ENCODE peak calls at places on chromosomes 12 and 14, in ten cellular contexts. T is H9; X is amniotic stem cell; F is stimulated activated CD4-positive, alpha-beta T cell treated with anti-CD3 and anti-CD28 coated beads, Interleukin-1b, Interleukin-23, amount 100 ng/mL, for 24 hours; G is GM23338; M is astrocyte of the cerebellum; D is H7; U is ovary; P is lower lobe of right lung; I is stimulated activated naive B cell treated with anti-CD40 and anti-IgM and Interleukin-4, amounts not matched to agents 10 μg/mL and 1 μg/mL and 100 μg/mL, for 72 hours. C is an unnamed sample.

GRCh38 chr12:123151679-123152454 is 977 bp upstream of the PITPNM2 start:
- DNase-seq in I (no peak), D (no peak), M (no peak), G (peak; percentile 45), X (no peak), U (peak; percentile 44), F (no peak), T (peak; percentile 53), P (no peak), C (no peak)

GRCh38 chr12:115002434-115002833 is 318.5 kb upstream of the TBX3 start:
- DNase-seq in D (no peak), U (no peak), M (no peak), F (no peak), I (no peak), X (no peak), P (no peak), G (no peak), T (no peak), C (peak; percentile 50)

GRCh38 chr12:91001306-91001705 is 3.5 kb downstream of the EPYC start:
- DNase-seq in T (no peak), D (no peak), U (no peak), X (no peak), G (no peak), M (no peak), I (no peak), P (no peak), F (no peak), C (no peak)

GRCh38 chr14:101191086-101191881 is 287.8 kb upstream of the RTL1 start:
- DNase-seq in F (no peak), T (no peak), M (no peak), U (no peak), D (no peak), I (no peak), G (no peak), P (no peak), X (no peak), C (no peak)

GRCh38 chr12:5138845-5139244 is 95.2 kb downstream of the KCNA5 start:
- DNase-seq in X (no peak), D (no peak), M (no peak), P (no peak), G (no peak), U (no peak), I (no peak), T (no peak), F (no peak), C (no peak)

GRCh38 chr14:32019271-32019670 is 57.8 kb upstream of the ARHGAP5 start:
- DNase-seq in F (no peak), G (no peak), T (no peak), X (no peak), D (no peak), P (no peak), I (no peak), M (no peak), U (no peak), C (no peak)

GRCh38 chr14:80987235-80988032 is 32.0 kb downstream of the TSHR start:
- DNase-seq in D (peak; percentile 66), P (no peak), T (peak; percentile 69), I (peak; percentile 31), X (peak; percentile 30), F (peak; percentile 37), G (peak; percentile 83), M (peak; percentile 55), U (peak; percentile 59), C (peak; percentile 83)

GRCh38 chr14:93269341-93270068 is 62.4 kb downstream of the UBR7 start:
- DNase-seq in D (peak; percentile 10), G (peak; percentile 3), X (no peak), F (no peak), U (no peak), T (no peak), M (no peak), I (no peak), P (no peak), C (no peak)

GRCh38 chr12:111784953-111785352 is 18.2 kb downstream of the ALDH2 start:
- DNase-seq in U (no peak), F (no peak), M (no peak), G (no peak), I (no peak), P (no peak), T (no peak), X (no peak), D (no peak), C (no peak)

GRCh38 chr12:1103632-1104031 is 112.6 kb downstream of the ERC1 start:
- DNase-seq in X (no peak), T (no peak), U (no peak), F (no peak), M (no peak), P (no peak), I (no peak), D (no peak), G (no peak), C (no peak)

GRCh38 chr12:80325167-80325959 is 118.7 kb upstream of the PTPRQ start:
- DNase-seq in I (no peak), X (no peak), G (peak; percentile 36), M (no peak), F (no peak), U (no peak), D (no peak), T (peak; percentile 40), P (no peak), C (no peak)

GRCh38 chr12:24255920-24256635 is 306.6 kb upstream of the SOX5 start:
- DNase-seq in P (no peak), G (peak; percentile 43), M (no peak), U (no peak), T (no peak), I (no peak), D (peak; percentile 6), X (no peak), F (no peak), C (no peak)

GRCh38 chr12:74957231-74957630 is 252.4 kb downstream of the KCNC2 start:
- DNase-seq in G (no peak), X (no peak), F (no peak), U (no peak), D (no peak), I (no peak), T (no peak), P (no peak), M (no peak), C (no peak)

GRCh38 chr12:49432616-49433015 is 65.4 kb downstream of the SPATS2 start:
- DNase-seq in D (no peak), X (no peak), U (no peak), M (no peak), G (no peak), F (no peak), P (no peak), I (no peak), T (no peak), C (no peak)

GRCh38 chr12:98297557-98297956 is 217.8 kb upstream of the TMPO start:
- DNase-seq in F (no peak), M (no peak), G (no peak), X (no peak), U (no peak), T (no peak), D (no peak), P (no peak), I (no peak), C (no peak)

GRCh38 chr14:103882503-103883262 is 35.3 kb upstream of the PPP1R13B start:
- DNase-seq in I (no peak), T (no peak), M (no peak), U (no peak), F (no peak), D (no peak), G (no peak), X (no peak), P (no peak), C (peak; percentile 49)

GRCh38 chr12:56684745-56685369 is 3.2 kb downstream of the PTGES3 start:
- DNase-seq in I (no peak), D (no peak), G (no peak), T (peak; percentile 23), X (no peak), F (no peak), U (no peak), P (no peak), M (no peak), C (no peak)

GRCh38 chr12:39986674-39987073 is 119.2 kb downstream of the SLC2A13 start:
- DNase-seq in G (no peak), U (no peak), F (no peak), D (no peak), I (no peak), P (no peak), M (no peak), X (no peak), T (no peak), C (no peak)

GRCh38 chr14:77222546-77223225 is 41.1 kb downstream of the TMEM63C start:
- DNase-seq in F (no peak), P (no peak), M (no peak), U (no peak), I (no peak), D (peak; percentile 83), G (peak; percentile 76), X (no peak), T (peak; percentile 73), C (no peak)

C was measured in SK-N-DZ.